ENCODE peak calls at places on chromosomes 3 and 15, in seven cellular contexts. One of them, this sample, is unnamed.

GRCh38 chr3:78736863-78737262 is 1030.9 kb downstream of the ROBO1 start:
- DNase-seq in right cardiac atrium: no peak
- DNase-seq in pons: no peak
- DNase-seq in A172: no peak
- DNase-seq in H9: no peak
- DNase-seq in RPMI8226: no peak
- DNase-seq in stimulated activated CD8-positive, alpha-beta memory T cell treated with anti-CD3 and anti-CD28 coated beads, Interleukin-7, amount 100 ng/mL, for 1 hour: no peak
- DNase-seq in this sample: no peak

GRCh38 chr15:29765898-29766537 is 56.2 kb downstream of the TJP1 start:
- DNase-seq in right cardiac atrium: peak; percentile 48
- DNase-seq in pons: no peak
- DNase-seq in A172: no peak
- DNase-seq in H9: no peak
- DNase-seq in RPMI8226: no peak
- DNase-seq in stimulated activated CD8-positive, alpha-beta memory T cell treated with anti-CD3 and anti-CD28 coated beads, Interleukin-7, amount 100 ng/mL, for 1 hour: no peak
- DNase-seq in this sample: no peak

GRCh38 chr3:98788651-98789050 is 25.5 kb downstream of the ST3GAL6 start:
- DNase-seq in right cardiac atrium: no peak
- DNase-seq in pons: no peak
- DNase-seq in A172: no peak
- DNase-seq in H9: no peak
- DNase-seq in RPMI8226: no peak
- DNase-seq in stimulated activated CD8-positive, alpha-beta memory T cell treated with anti-CD3 and anti-CD28 coated beads, Interleukin-7, amount 100 ng/mL, for 1 hour: no peak
- DNase-seq in this sample: no peak

GRCh38 chr3:102712896-102713295 is 278.1 kb downstream of the ZPLD1 start:
- DNase-seq in right cardiac atrium: no peak
- DNase-seq in pons: no peak
- DNase-seq in A172: no peak
- DNase-seq in H9: no peak
- DNase-seq in RPMI8226: no peak
- DNase-seq in stimulated activated CD8-positive, alpha-beta memory T cell treated with anti-CD3 and anti-CD28 coated beads, Interleukin-7, amount 100 ng/mL, for 1 hour: no peak
- DNase-seq in this sample: no peak

GRCh38 chr15:75532413-75533250 is 46.5 kb downstream of the PTPN9 start:
- DNase-seq in right cardiac atrium: peak; percentile 56
- DNase-seq in pons: peak; percentile 47
- DNase-seq in A172: peak; percentile 55
- DNase-seq in H9: peak; percentile 61
- DNase-seq in RPMI8226: peak; percentile 58
- DNase-seq in stimulated activated CD8-positive, alpha-beta memory T cell treated with anti-CD3 and anti-CD28 coated beads, Interleukin-7, amount 100 ng/mL, for 1 hour: no peak
- DNase-seq in this sample: no peak

GRCh38 chr3:117252208-117252607 is 542.6 kb downstream of the TUSC7 start:
- DNase-seq in right cardiac atrium: no peak
- DNase-seq in pons: no peak
- DNase-seq in A172: no peak
- DNase-seq in H9: no peak
- DNase-seq in RPMI8226: no peak
- DNase-seq in stimulated activated CD8-positive, alpha-beta memory T cell treated with anti-CD3 and anti-CD28 coated beads, Interleukin-7, amount 100 ng/mL, for 1 hour: no peak
- DNase-seq in this sample: no peak

GRCh38 chr3:38551026-38551832 is 55.1 kb downstream of the EXOG start:
- DNase-seq in right cardiac atrium: no peak
- DNase-seq in pons: no peak
- DNase-seq in A172: no peak
- DNase-seq in H9: peak; percentile 15
- DNase-seq in RPMI8226: no peak
- DNase-seq in stimulated activated CD8-positive, alpha-beta memory T cell treated with anti-CD3 and anti-CD28 coated beads, Interleukin-7, amount 100 ng/mL, for 1 hour: no peak
- DNase-seq in this sample: no peak

GRCh38 chr3:156471431-156471830 is 83.5 kb downstream of the SSR3 start:
- DNase-seq in right cardiac atrium: no peak
- DNase-seq in pons: no peak
- DNase-seq in A172: no peak
- DNase-seq in H9: no peak
- DNase-seq in RPMI8226: peak; percentile 30
- DNase-seq in stimulated activated CD8-positive, alpha-beta memory T cell treated with anti-CD3 and anti-CD28 coated beads, Interleukin-7, amount 100 ng/mL, for 1 hour: no peak
- DNase-seq in this sample: no peak

GRCh38 chr15:74176262-74177208 is 3.0 kb downstream of the ISLR start:
- DNase-seq in right cardiac atrium: no peak
- DNase-seq in pons: no peak
- DNase-seq in A172: no peak
- DNase-seq in H9: peak; percentile 49
- DNase-seq in RPMI8226: no peak
- DNase-seq in stimulated activated CD8-positive, alpha-beta memory T cell treated with anti-CD3 and anti-CD28 coated beads, Interleukin-7, amount 100 ng/mL, for 1 hour: no peak
- DNase-seq in this sample: no peak

GRCh38 chr3:27387625-27388024 is 18.4 kb upstream of the NEK10 start:
- DNase-seq in right cardiac atrium: no peak
- DNase-seq in pons: no peak
- DNase-seq in A172: no peak
- DNase-seq in H9: no peak
- DNase-seq in RPMI8226: no peak
- DNase-seq in stimulated activated CD8-positive, alpha-beta memory T cell treated with anti-CD3 and anti-CD28 coated beads, Interleukin-7, amount 100 ng/mL, for 1 hour: no peak
- DNase-seq in this sample: no peak

GRCh38 chr3:40086890-40087884 is 222.3 kb upstream of the EIF1B start:
- DNase-seq in right cardiac atrium: no peak
- DNase-seq in pons: no peak
- DNase-seq in A172: no peak
- DNase-seq in H9: no peak
- DNase-seq in RPMI8226: no peak
- DNase-seq in stimulated activated CD8-positive, alpha-beta memory T cell treated with anti-CD3 and anti-CD28 coated beads, Interleukin-7, amount 100 ng/mL, for 1 hour: no peak
- DNase-seq in this sample: no peak

GRCh38 chr15:39770748-39771689 is 11.6 kb downstream of the FSIP1 start:
- DNase-seq in right cardiac atrium: peak; percentile 20
- DNase-seq in pons: no peak
- DNase-seq in A172: peak; percentile 27
- DNase-seq in H9: no peak
- DNase-seq in RPMI8226: no peak
- DNase-seq in stimulated activated CD8-positive, alpha-beta memory T cell treated with anti-CD3 and anti-CD28 coated beads, Interleukin-7, amount 100 ng/mL, for 1 hour: no peak
- DNase-seq in this sample: no peak

GRCh38 chr3:128081846-128082245 is 29.6 kb downstream of the SEC61A1 start:
- DNase-seq in right cardiac atrium: no peak
- DNase-seq in pons: no peak
- DNase-seq in A172: no peak
- DNase-seq in H9: no peak
- DNase-seq in RPMI8226: no peak
- DNase-seq in stimulated activated CD8-positive, alpha-beta memory T cell treated with anti-CD3 and anti-CD28 coated beads, Interleukin-7, amount 100 ng/mL, for 1 hour: no peak
- DNase-seq in this sample: no peak

GRCh38 chr3:15298504-15298903 is 33.9 kb downstream of the SH3BP5 start:
- DNase-seq in right cardiac atrium: no peak
- DNase-seq in pons: no peak
- DNase-seq in A172: no peak
- DNase-seq in H9: no peak
- DNase-seq in RPMI8226: no peak
- DNase-seq in stimulated activated CD8-positive, alpha-beta memory T cell treated with anti-CD3 and anti-CD28 coated beads, Interleukin-7, amount 100 ng/mL, for 1 hour: no peak
- DNase-seq in this sample: no peak

GRCh38 chr3:126033051-126033745 is 50.7 kb downstream of the SLC41A3 start:
- DNase-seq in right cardiac atrium: no peak
- DNase-seq in pons: no peak
- DNase-seq in A172: no peak
- DNase-seq in H9: peak; percentile 14
- DNase-seq in RPMI8226: no peak
- DNase-seq in stimulated activated CD8-positive, alpha-beta memory T cell treated with anti-CD3 and anti-CD28 coated beads, Interleukin-7, amount 100 ng/mL, for 1 hour: no peak
- DNase-seq in this sample: no peak

GRCh38 chr3:171393032-171393744 is 67.0 kb downstream of the TNIK start:
- DNase-seq in right cardiac atrium: no peak
- DNase-seq in pons: peak; percentile 38
- DNase-seq in A172: no peak
- DNase-seq in H9: peak; percentile 34
- DNase-seq in RPMI8226: no peak
- DNase-seq in stimulated activated CD8-positive, alpha-beta memory T cell treated with anti-CD3 and anti-CD28 coated beads, Interleukin-7, amount 100 ng/mL, for 1 hour: no peak
- DNase-seq in this sample: no peak

GRCh38 chr3:195760345-195760983 is 39.7 kb downstream of the MUC20 start:
- DNase-seq in right cardiac atrium: no peak
- DNase-seq in pons: peak; percentile 38
- DNase-seq in A172: no peak
- DNase-seq in H9: no peak
- DNase-seq in RPMI8226: peak; percentile 1
- DNase-seq in stimulated activated CD8-positive, alpha-beta memory T cell treated with anti-CD3 and anti-CD28 coated beads, Interleukin-7, amount 100 ng/mL, for 1 hour: no peak
- DNase-seq in this sample: no peak

GRCh38 chr15:71185706-71186105 is 70.4 kb downstream of the THSD4 start:
- DNase-seq in right cardiac atrium: no peak
- DNase-seq in pons: no peak
- DNase-seq in A172: no peak
- DNase-seq in H9: no peak
- DNase-seq in RPMI8226: no peak
- DNase-seq in stimulated activated CD8-positive, alpha-beta memory T cell treated with anti-CD3 and anti-CD28 coated beads, Interleukin-7, amount 100 ng/mL, for 1 hour: no peak
- DNase-seq in this sample: no peak

GRCh38 chr15:100078511-100079220 is 263.1 kb downstream of the ADAMTS17 start:
- DNase-seq in right cardiac atrium: no peak
- DNase-seq in pons: no peak
- DNase-seq in A172: peak; percentile 25
- DNase-seq in H9: no peak
- DNase-seq in RPMI8226: no peak
- DNase-seq in stimulated activated CD8-positive, alpha-beta memory T cell treated with anti-CD3 and anti-CD28 coated beads, Interleukin-7, amount 100 ng/mL, for 1 hour: no peak
- DNase-seq in this sample: no peak

GRCh38 chr3:42051384-42052131 is 39.6 kb upstream of the TRAK1 start:
- DNase-seq in right cardiac atrium: no peak
- DNase-seq in pons: no peak
- DNase-seq in A172: no peak
- DNase-seq in H9: no peak
- DNase-seq in RPMI8226: no peak
- DNase-seq in stimulated activated CD8-positive, alpha-beta memory T cell treated with anti-CD3 and anti-CD28 coated beads, Interleukin-7, amount 100 ng/mL, for 1 hour: no peak
- DNase-seq in this sample: no peak

GRCh38 chr3:58429657-58430056 is 4.0 kb downstream of the PDHB start:
- DNase-seq in right cardiac atrium: no peak
- DNase-seq in pons: no peak
- DNase-seq in A172: no peak
- DNase-seq in H9: no peak
- DNase-seq in RPMI8226: no peak
- DNase-seq in stimulated activated CD8-positive, alpha-beta memory T cell treated with anti-CD3 and anti-CD28 coated beads, Interleukin-7, amount 100 ng/mL, for 1 hour: no peak
- DNase-seq in this sample: no peak

GRCh38 chr3:185737020-185737419 is 87.8 kb downstream of the IGF2BP2 start:
- DNase-seq in right cardiac atrium: no peak
- DNase-seq in pons: no peak
- DNase-seq in A172: peak; percentile 59
- DNase-seq in H9: no peak
- DNase-seq in RPMI8226: no peak
- DNase-seq in stimulated activated CD8-positive, alpha-beta memory T cell treated with anti-CD3 and anti-CD28 coated beads, Interleukin-7, amount 100 ng/mL, for 1 hour: no peak
- DNase-seq in this sample: no peak

GRCh38 chr3:100023150-100023549 is 91.2 kb downstream of the FILIP1L start:
- DNase-seq in right cardiac atrium: no peak
- DNase-seq in pons: no peak
- DNase-seq in A172: no peak
- DNase-seq in H9: no peak
- DNase-seq in RPMI8226: no peak
- DNase-seq in stimulated activated CD8-positive, alpha-beta memory T cell treated with anti-CD3 and anti-CD28 coated beads, Interleukin-7, amount 100 ng/mL, for 1 hour: no peak
- DNase-seq in this sample: no peak

GRCh38 chr3:21835266-21835665 is 84.3 kb upstream of the ZNF385D start:
- DNase-seq in right cardiac atrium: no peak
- DNase-seq in pons: no peak
- DNase-seq in A172: no peak
- DNase-seq in H9: no peak
- DNase-seq in RPMI8226: no peak
- DNase-seq in stimulated activated CD8-positive, alpha-beta memory T cell treated with anti-CD3 and anti-CD28 coated beads, Interleukin-7, amount 100 ng/mL, for 1 hour: no peak
- DNase-seq in this sample: no peak

GRCh38 chr15:88012233-88012632 is 244.3 kb downstream of the NTRK3 start:
- DNase-seq in right cardiac atrium: peak; percentile 15
- DNase-seq in pons: peak; percentile 27
- DNase-seq in A172: no peak
- DNase-seq in H9: no peak
- DNase-seq in RPMI8226: peak; percentile 47
- DNase-seq in stimulated activated CD8-positive, alpha-beta memory T cell treated with anti-CD3 and anti-CD28 coated beads, Interleukin-7, amount 100 ng/mL, for 1 hour: no peak
- DNase-seq in this sample: no peak

GRCh38 chr3:97391167-97391566 is 373.4 kb upstream of the ARL6 start:
- DNase-seq in right cardiac atrium: no peak
- DNase-seq in pons: no peak
- DNase-seq in A172: no peak
- DNase-seq in H9: no peak
- DNase-seq in RPMI8226: no peak
- DNase-seq in stimulated activated CD8-positive, alpha-beta memory T cell treated with anti-CD3 and anti-CD28 coated beads, Interleukin-7, amount 100 ng/mL, for 1 hour: no peak
- DNase-seq in this sample: no peak

GRCh38 chr3:71723452-71724170 is 1.6 kb downstream of the EIF4E3 start:
- DNase-seq in right cardiac atrium: no peak
- DNase-seq in pons: no peak
- DNase-seq in A172: no peak
- DNase-seq in H9: no peak
- DNase-seq in RPMI8226: peak; percentile 83
- DNase-seq in stimulated activated CD8-positive, alpha-beta memory T cell treated with anti-CD3 and anti-CD28 coated beads, Interleukin-7, amount 100 ng/mL, for 1 hour: no peak
- DNase-seq in this sample: peak; percentile 73

GRCh38 chr15:33454346-33454745 is 143.6 kb downstream of the RYR3 start:
- DNase-seq in right cardiac atrium: no peak
- DNase-seq in pons: no peak
- DNase-seq in A172: no peak
- DNase-seq in H9: no peak
- DNase-seq in RPMI8226: no peak
- DNase-seq in stimulated activated CD8-positive, alpha-beta memory T cell treated with anti-CD3 and anti-CD28 coated beads, Interleukin-7, amount 100 ng/mL, for 1 hour: no peak
- DNase-seq in this sample: no peak

GRCh38 chr3:129605593-129606521 is 619 bp downstream of the PLXND1 start:
- DNase-seq in right cardiac atrium: peak; percentile 69
- DNase-seq in pons: no peak
- DNase-seq in A172: peak; percentile 63
- DNase-seq in H9: peak; percentile 58
- DNase-seq in RPMI8226: peak; percentile 80
- DNase-seq in stimulated activated CD8-positive, alpha-beta memory T cell treated with anti-CD3 and anti-CD28 coated beads, Interleukin-7, amount 100 ng/mL, for 1 hour: no peak
- DNase-seq in this sample: peak; percentile 53

GRCh38 chr15:79970921-79971434 is at the start of gene BCL2A1:
- DNase-seq in right cardiac atrium: no peak
- DNase-seq in pons: peak; percentile 70
- DNase-seq in A172: no peak
- DNase-seq in H9: no peak
- DNase-seq in RPMI8226: peak; percentile 40
- DNase-seq in stimulated activated CD8-positive, alpha-beta memory T cell treated with anti-CD3 and anti-CD28 coated beads, Interleukin-7, amount 100 ng/mL, for 1 hour: peak; percentile 28
- DNase-seq in this sample: peak; percentile 49

GRCh38 chr3:152269423-152270144 is 855 bp downstream of the MBNL1 start:
- DNase-seq in right cardiac atrium: peak; percentile 59
- DNase-seq in pons: peak; percentile 67
- DNase-seq in A172: peak; percentile 64
- DNase-seq in H9: peak; percentile 34
- DNase-seq in RPMI8226: peak; percentile 70
- DNase-seq in stimulated activated CD8-positive, alpha-beta memory T cell treated with anti-CD3 and anti-CD28 coated beads, Interleukin-7, amount 100 ng/mL, for 1 hour: no peak
- DNase-seq in this sample: peak; percentile 72

GRCh38 chr3:183353421-183353820 is 75.0 kb downstream of the MCF2L2 start:
- DNase-seq in right cardiac atrium: no peak
- DNase-seq in pons: no peak
- DNase-seq in A172: no peak
- DNase-seq in H9: no peak
- DNase-seq in RPMI8226: no peak
- DNase-seq in stimulated activated CD8-positive, alpha-beta memory T cell treated with anti-CD3 and anti-CD28 coated beads, Interleukin-7, amount 100 ng/mL, for 1 hour: no peak
- DNase-seq in this sample: no peak

This sample was measured in immature natural killer cell.